ENCODE peak calls at places on chromosomes 6 and 20, in five cellular contexts. K is IMR-90, Y is HepG2, Q is K562, Z is GM12878. B is an unnamed sample.

GRCh38 chr6:153131037-153131981 is at the start of gene RGS17:
- DNase-seq in Q (no peak), K (peak), Z (no peak), Y (no peak), B (peak)

GRCh38 chr6:134870677-134871498 is 79.0 kb downstream of the ALDH8A1 start:
- DNase-seq in Q (no peak), Y (no peak), K (peak), Z (peak), B (no peak)

GRCh38 chr6:21582651-21583050 is 10.9 kb upstream of the SOX4 start:
- DNase-seq in Y (no peak), Q (no peak), Z (no peak), K (peak), B (no peak)

GRCh38 chr20:46151936-46152335 is 33.8 kb downstream of the CD40 start:
- DNase-seq in Q (peak), Z (no peak), K (no peak), Y (peak), B (peak)

GRCh38 chr6:133609404-133610270 is 279.3 kb upstream of the TCF21 start:
- DNase-seq in Y (peak), Z (no peak), K (peak), Q (no peak), B (no peak)

GRCh38 chr6:125258651-125259353 is 43.0 kb downstream of the HDDC2 start:
- DNase-seq in K (peak), Y (no peak), Q (no peak), Z (peak), B (no peak)

GRCh38 chr6:21157186-21157929 is 436.2 kb upstream of the SOX4 start:
- DNase-seq in Z (peak), Y (no peak), K (no peak), Q (no peak), B (peak)

GRCh38 chr6:29764422-29765196 is 41.4 kb downstream of the HLA-F start:
- DNase-seq in Y (no peak), Q (no peak), Z (no peak), K (no peak), B (no peak)

GRCh38 chr6:119280080-119280479 is 69.5 kb downstream of the MAN1A1 start:
- DNase-seq in K (no peak), Y (no peak), Q (no peak), Z (no peak), B (no peak)

GRCh38 chr6:75791881-75792280 is 42.8 kb downstream of the MYO6 start:
- DNase-seq in Y (no peak), Q (no peak), Z (no peak), K (no peak), B (no peak)

GRCh38 chr6:99822741-99823512 is 171.1 kb downstream of the MCHR2 start:
- DNase-seq in Y (peak), Q (peak), K (peak), Z (no peak), B (peak)

GRCh38 chr20:38581013-38581412 is at the start of gene ADIG:
- DNase-seq in Z (no peak), Q (no peak), Y (peak), K (no peak), B (no peak)

GRCh38 chr6:129050086-129050485 is 167.1 kb downstream of the LAMA2 start:
- DNase-seq in Y (no peak), K (peak), Z (no peak), Q (no peak), B (no peak)

GRCh38 chr6:33585403-33586107 is 5.5 kb upstream of the BAK1 start:
- DNase-seq in Q (peak), Z (peak), K (peak), Y (peak), B (peak)

GRCh38 chr6:33586108-33586640 is 6.1 kb upstream of the BAK1 start:
- DNase-seq in Q (no peak), Y (no peak), K (no peak), Z (no peak), B (no peak)

GRCh38 chr6:33584700-33585402 is 4.8 kb upstream of the BAK1 start:
- DNase-seq in Y (no peak), K (no peak), Q (no peak), Z (no peak), B (no peak)

GRCh38 chr6:33581186-33581585 is 1.1 kb upstream of the BAK1 start:
- DNase-seq in K (no peak), Q (no peak), Z (no peak), Y (no peak), B (no peak)

DNA sequence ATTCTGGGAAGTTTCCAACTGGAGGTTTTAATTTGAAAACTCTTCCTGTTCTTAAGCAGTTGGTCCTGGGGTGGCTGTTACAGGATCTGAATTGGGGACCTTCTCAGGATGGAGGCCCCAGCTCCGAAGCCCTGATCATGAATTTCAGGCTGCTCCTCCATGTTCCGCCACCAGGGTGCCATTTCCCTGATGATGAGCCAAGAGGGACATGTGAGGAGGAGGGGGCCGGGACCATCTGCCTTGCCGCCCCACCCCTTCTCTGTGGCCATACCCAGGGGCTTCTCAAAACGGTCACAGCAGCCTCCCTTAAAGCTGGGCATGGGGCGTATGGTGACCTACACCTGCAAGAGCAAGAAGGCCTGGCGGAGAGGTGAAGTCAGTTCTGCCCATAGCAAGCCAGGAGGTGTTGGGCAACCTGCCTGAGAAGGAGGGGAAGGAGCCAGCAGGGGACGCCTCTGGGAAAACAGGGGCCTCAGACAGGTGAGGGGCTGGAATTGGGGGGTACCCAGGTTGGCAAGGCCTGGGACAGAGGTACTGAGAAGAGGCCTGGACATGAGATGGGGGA is 3.6 kb upstream of the BAK1 start:
- DNase-seq in Y (peak), Z (no peak), Q (peak), K (no peak), B (peak)
- TF ChIP-seq CTCF in Y (peak), Z (no peak), Q (peak), K (peak), B (peak)

DNA sequence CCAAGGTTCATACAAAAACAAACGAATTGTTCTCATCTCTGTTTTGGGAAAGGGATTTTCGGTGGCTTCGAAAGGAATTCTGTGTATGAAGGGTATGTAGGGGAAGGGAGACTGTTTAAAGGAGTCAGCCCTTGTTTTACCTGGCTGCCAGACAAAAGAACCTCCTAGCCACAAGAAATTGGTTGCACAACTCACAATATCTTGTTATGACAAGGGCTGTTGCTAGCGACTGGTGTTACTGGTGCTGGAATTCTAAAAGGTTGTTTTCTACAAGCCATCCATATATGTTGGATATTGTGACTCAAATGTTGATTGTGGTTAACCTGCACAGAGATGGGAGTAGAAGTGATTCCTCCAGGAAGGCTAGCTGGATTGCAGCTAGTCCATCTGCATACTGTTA is 34.6 kb upstream of the CITED2 start:
- DNase-seq in Y (no peak), Q (no peak), Z (no peak), K (peak), B (no peak)
- TF ChIP-seq MXI1 in Y (no peak), Q (no peak), Z (no peak), K (no peak), B (no peak)

GRCh38 chr6:168086066-168086465 is 7.1 kb upstream of the FRMD1 start:
- DNase-seq in Z (no peak), Y (no peak), K (no peak), Q (no peak), B (no peak)
- TF ChIP-seq CTCF in Z (no peak), Y (no peak), K (no peak), Q (no peak), B (no peak)

GRCh38 chr6:27812805-27813626 is 99.2 kb downstream of the OR2B2 start:
- DNase-seq in Q (no peak), Y (no peak), Z (no peak), K (no peak), B (no peak)

GRCh38 chr6:27812078-27812804 is 100.0 kb downstream of the OR2B2 start:
- DNase-seq in Y (peak), K (no peak), Z (no peak), Q (no peak), B (no peak)

GRCh38 chr6:27809939-27810767 is 102.0 kb downstream of the OR2B2 start:
- DNase-seq in K (peak), Y (peak), Z (peak), Q (peak), B (peak)

GRCh38 chr6:27810768-27811298 is 101.4 kb downstream of the OR2B2 start:
- DNase-seq in Y (no peak), Z (no peak), Q (no peak), K (no peak), B (no peak)

DNA sequence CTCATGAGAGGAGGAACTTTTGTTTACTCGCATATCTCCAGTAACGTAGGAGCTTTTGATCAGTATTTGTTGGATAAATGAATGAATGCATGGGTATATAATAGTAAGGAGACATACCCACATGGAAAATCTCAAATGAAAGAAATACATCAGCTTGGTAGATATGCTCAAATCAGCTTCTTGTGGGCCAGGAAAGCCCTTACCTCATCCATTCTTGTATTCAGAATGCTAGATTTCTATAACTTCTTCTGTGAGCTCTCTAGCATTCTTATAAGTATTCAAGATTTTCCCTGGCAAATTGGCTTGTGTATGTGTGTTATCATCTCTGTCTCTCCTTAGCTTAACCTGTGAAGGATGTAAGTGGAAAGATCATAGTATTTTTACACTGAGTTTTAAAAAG is 100.8 kb downstream of the OR2B2 start:
- DNase-seq in Q (no peak), K (no peak), Z (no peak), Y (no peak), B (no peak)
- TF ChIP-seq MXI1 in Q (no peak), K (no peak), Z (no peak), Y (no peak), B (no peak)